ENCODE peak calls at places on chromosome 5, in seven cellular contexts. O is astrocyte of the spinal cord, U is glutamatergic neuron, F is brain microvascular endothelial cell, X is IMR-90, L is SK-N-SH, M is left lung. J is an unnamed sample.

GRCh38 chr5:50853151-50853550 is 186.7 kb downstream of the PARP8 start:
- DNase-seq in M (peak; percentile 61), O (no peak), F (no peak), U (no peak), L (no peak), X (no peak), J (peak; percentile 64)

GRCh38 chr5:180302256-180302655 is 10.4 kb upstream of the MAPK9 start:
- DNase-seq in X (no peak), F (no peak), U (no peak), O (no peak), M (no peak), L (no peak), J (no peak)

GRCh38 chr5:19577882-19578281 is 410.1 kb downstream of the CDH18 start:
- DNase-seq in L (no peak), U (no peak), M (no peak), X (no peak), F (no peak), O (no peak), J (no peak)

GRCh38 chr5:142823176-142823575 is 53.0 kb downstream of the ARHGAP26 start:
- DNase-seq in X (no peak), L (no peak), F (no peak), U (no peak), M (no peak), O (peak; percentile 39), J (no peak)

GRCh38 chr5:158958048-158958994 is 141.4 kb downstream of the EBF1 start:
- DNase-seq in L (no peak), M (no peak), U (no peak), O (no peak), X (no peak), F (no peak), J (peak; percentile 85)

GRCh38 chr5:43120720-43121564 is at the start of gene ZNF131:
- DNase-seq in L (peak; percentile 95), X (peak; percentile 98), F (peak; percentile 88), M (peak; percentile 97), O (peak; percentile 98), U (peak; percentile 97), J (peak; percentile 99)

GRCh38 chr5:109225695-109226094 is 184.1 kb downstream of the PJA2 start:
- DNase-seq in U (no peak), X (no peak), F (no peak), M (no peak), O (no peak), L (no peak), J (no peak)

GRCh38 chr5:180612683-180613082 is 21.4 kb upstream of the SCGB3A1 start:
- DNase-seq in F (no peak), U (no peak), X (no peak), L (no peak), O (no peak), M (no peak), J (no peak)

GRCh38 chr5:32436553-32437262 is 7.8 kb downstream of the ZFR start:
- DNase-seq in O (no peak), M (no peak), U (no peak), X (no peak), L (no peak), F (no peak), J (no peak)

DNA sequence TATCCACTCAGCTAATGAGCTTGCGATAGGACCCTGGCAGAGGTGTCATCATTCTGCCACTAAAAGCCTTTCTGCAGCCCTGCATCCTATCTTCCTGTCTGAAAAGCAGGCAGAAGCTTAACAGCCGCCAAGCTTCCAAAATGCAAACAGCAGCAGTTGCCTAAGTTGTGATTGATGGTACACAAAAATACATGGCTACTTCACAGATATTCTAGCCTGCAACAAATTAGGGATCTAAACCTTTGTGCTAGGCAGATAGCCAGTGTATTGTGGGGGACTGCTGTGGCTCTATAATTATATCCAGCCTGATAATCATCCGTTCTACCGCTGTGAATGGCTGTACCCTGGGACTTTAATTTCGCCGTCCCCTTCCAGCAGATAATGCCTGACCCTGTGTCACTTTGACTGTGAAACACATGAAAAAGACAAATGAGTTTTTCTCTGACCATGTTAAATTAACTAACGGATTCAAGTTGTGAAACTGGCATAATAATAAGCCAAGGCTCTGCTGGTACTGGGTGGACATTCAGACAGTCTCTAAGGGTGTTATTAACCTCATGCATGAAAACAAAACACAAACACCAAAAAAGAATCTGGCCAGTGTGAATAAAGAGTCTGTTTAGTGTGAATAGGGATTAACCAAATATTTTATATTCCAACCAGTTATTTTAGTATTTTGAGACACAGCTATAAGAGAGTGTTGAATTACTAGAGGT is 45.9 kb downstream of the SEMA6A start:
- DNase-seq in L (peak; percentile 48), X (no peak), M (no peak), O (no peak), F (no peak), U (no peak), J (no peak)
- TF ChIP-seq CTCF in L (no peak), X (no peak), M (no peak), O (no peak), F (no peak), U (no peak), J (no peak)

DNA sequence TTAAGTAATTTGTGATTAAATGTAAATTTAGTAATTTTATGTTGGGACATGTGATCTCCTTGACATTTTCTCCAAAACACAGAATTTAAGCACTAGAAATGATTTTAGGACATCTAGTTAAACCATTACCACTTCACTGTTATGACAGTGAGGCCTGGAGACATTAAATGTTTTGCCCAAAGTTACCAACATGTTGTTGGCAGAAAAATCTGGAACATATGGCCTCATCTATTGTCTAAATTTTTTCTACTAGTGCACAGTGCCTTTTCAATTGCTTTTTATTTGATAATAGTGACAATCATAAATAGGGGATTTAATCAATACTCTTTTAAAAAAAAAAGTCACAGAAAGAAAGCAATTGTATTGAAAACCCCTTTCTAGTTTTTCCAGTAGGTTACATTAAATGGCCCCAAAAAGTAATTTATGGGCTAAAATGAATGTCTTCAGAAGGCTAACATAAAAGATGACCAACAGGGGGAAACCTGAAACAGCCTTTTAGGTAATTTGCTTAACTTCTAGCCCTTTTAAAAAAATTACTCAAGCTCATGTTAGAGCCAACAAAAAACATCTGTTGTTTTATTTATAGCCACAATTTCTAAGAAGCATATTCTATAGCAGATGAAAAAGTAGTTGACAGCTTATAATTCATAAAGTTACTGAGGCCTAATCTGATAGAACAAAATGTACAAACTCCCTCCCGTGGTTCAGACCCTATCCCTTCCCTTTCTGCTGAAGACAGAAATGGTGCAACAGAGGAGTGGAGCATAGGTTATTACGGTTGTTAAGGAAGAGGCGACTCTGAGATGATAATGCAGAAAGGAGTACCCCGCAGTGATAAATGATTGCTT is 45.8 kb downstream of the PIK3R1 start:
- DNase-seq in L (no peak), X (peak; percentile 49), M (no peak), O (no peak), U (no peak), F (no peak), J (no peak)
- TF ChIP-seq CTCF in L (peak; percentile 26), X (peak; percentile 39), M (no peak), O (peak; percentile 27), U (no peak), F (no peak), J (no peak)

GRCh38 chr5:173886157-173886556 is 2.0 kb upstream of the CPEB4 start:
- DNase-seq in F (no peak), O (no peak), X (no peak), M (no peak), L (no peak), U (no peak), J (no peak)

GRCh38 chr5:173883347-173883924 is 4.7 kb upstream of the CPEB4 start:
- DNase-seq in L (no peak), O (no peak), F (no peak), X (no peak), M (no peak), U (no peak), J (no peak)

GRCh38 chr5:173885054-173885443 is 3.1 kb upstream of the CPEB4 start:
- DNase-seq in U (no peak), L (no peak), X (no peak), F (no peak), O (no peak), M (no peak), J (no peak)

GRCh38 chr5:173884402-173885053 is 3.6 kb upstream of the CPEB4 start:
- DNase-seq in F (no peak), M (no peak), U (no peak), O (no peak), L (no peak), X (no peak), J (peak; percentile 82)

DNA sequence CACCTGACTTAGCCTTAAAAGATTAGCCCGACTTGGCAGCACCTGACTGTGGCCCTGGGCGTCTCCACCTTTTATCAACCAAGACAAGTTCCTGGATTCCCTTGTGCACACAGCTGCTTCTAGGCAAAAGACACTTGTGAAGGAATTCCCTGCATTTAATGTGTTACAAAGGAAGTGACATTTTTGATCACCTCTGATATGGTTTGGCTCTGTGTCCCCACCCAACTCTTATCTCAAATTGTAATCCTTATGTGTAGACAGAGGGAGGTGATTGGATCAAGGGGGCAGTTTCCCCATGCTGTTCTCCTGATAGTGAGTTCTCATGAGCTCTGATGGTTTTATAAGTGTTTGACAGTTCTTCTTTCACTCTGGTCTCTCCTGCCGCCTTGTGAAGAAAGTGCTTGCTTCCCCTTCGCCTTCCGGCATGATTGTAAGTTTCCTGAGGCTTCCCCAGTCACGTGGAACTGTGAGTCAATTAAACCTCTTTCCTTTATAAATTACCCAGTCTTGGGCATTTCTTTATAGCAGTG is 2.6 kb upstream of the CPEB4 start:
- DNase-seq in O (no peak), X (no peak), M (peak; percentile 59), F (no peak), L (no peak), U (no peak), J (peak; percentile 51)
- TF ChIP-seq CTCF in O (no peak), X (no peak), M (no peak), F (no peak), L (no peak), U (no peak), J (no peak)

DNA sequence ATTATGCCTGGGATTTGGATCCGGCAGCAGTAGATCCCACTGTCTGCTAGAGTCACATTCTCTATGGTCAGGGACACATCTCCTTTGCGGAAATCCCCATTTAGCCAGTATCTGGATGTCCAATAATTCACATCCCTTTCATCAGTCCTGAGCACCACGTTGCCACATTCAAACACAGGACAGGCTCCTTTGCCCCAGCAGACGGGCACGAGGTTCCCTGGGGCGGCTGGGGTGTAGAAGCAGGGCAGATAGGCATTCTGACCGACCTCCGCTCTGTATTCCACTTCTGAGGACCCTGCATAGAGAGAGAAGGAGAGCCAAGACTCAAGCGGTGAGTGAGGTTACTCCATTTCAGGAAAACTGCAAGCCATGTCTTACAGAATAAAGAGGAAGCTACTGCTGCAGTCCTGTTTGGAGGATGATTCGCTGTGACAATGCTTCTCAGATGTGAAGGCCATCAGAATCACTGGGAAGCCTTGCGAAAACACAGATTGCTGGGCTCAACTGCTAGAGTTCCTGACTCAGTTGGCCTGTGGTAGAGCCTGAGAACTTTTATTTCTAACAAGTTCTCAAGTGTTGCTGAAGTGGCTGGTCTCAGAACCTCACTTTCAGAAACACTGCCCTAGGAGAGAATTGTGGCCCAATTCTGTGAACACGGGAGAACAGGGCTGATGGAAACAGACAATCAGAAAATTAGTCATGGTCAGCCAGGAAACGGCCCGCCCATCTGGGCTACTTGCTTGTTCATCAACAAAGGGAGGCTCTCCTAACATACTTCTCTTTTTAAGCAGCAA is 2.0 kb downstream of the HAVCR2 start:
- DNase-seq in X (peak; percentile 3), F (no peak), O (no peak), U (no peak), M (peak; percentile 65), L (no peak), J (peak; percentile 68)
- TF ChIP-seq CTCF in X (no peak), F (no peak), O (no peak), U (no peak), M (no peak), L (no peak), J (no peak)

J was measured in GM12865.